ENCODE peak calls at places on chromosomes 12 and 14, in six cellular contexts. B is IMR-90, O is trophoblast cell, D is H9, G is H1, C is neuronal stem cell. W is an unnamed sample.

GRCh38 chr12:65666876-65667275 is 157.4 kb upstream of the HMGA2 start:
- DNase-seq in G (no peak), C (no peak), B (peak), D (no peak), O (no peak), W (peak)

GRCh38 chr14:74636424-74637183 is 24.6 kb upstream of the LTBP2 start:
- DNase-seq in B (no peak), C (no peak), D (no peak), O (no peak), G (no peak), W (peak)

GRCh38 chr14:100015251-100015655 is 50.0 kb upstream of the EVL start:
- DNase-seq in C (no peak), G (no peak), O (peak), D (no peak), B (peak), W (peak)

GRCh38 chr12:47190271-47190750 is 110.6 kb upstream of the AMIGO2 start:
- DNase-seq in G (no peak), D (no peak), C (no peak), O (peak), B (peak), W (no peak)

GRCh38 chr14:90444077-90444696 is 47.4 kb downstream of the CALM1 start:
- DNase-seq in C (no peak), B (no peak), D (no peak), G (no peak), O (peak), W (no peak)

GRCh38 chr14:48398675-48399282 is 723.4 kb upstream of the MDGA2 start:
- DNase-seq in B (peak), O (peak), D (no peak), G (no peak), C (peak), W (peak)

GRCh38 chr12:51822956-51823355 is 25.6 kb downstream of the FIGNL2 start:
- DNase-seq in G (no peak), B (no peak), D (no peak), C (no peak), O (peak), W (no peak)

GRCh38 chr14:35336171-35337073 is 44.2 kb downstream of the PSMA6 start:
- DNase-seq in C (no peak), B (peak), G (peak), O (peak), D (peak), W (peak)

GRCh38 chr14:25400607-25401206 is 350.8 kb upstream of the STXBP6 start:
- DNase-seq in D (peak), B (peak), O (peak), C (peak), G (peak), W (peak)

GRCh38 chr12:60995256-60995825 is 1264.9 kb upstream of the USP15 start:
- DNase-seq in B (no peak), D (no peak), O (peak), G (no peak), C (no peak), W (no peak)

GRCh38 chr14:71355324-71356201 is 448.3 kb downstream of the PCNX1 start:
- DNase-seq in O (peak), D (no peak), B (peak), G (no peak), C (no peak), W (no peak)

GRCh38 chr14:100022772-100023451 is 42.3 kb upstream of the EVL start:
- DNase-seq in G (no peak), O (peak), B (peak), D (no peak), C (no peak), W (peak)

GRCh38 chr12:29350080-29350479 is 30.9 kb downstream of the ERGIC2 start:
- DNase-seq in D (no peak), C (no peak), G (no peak), B (peak), O (no peak), W (peak)

GRCh38 chr14:23061995-23062394 is 4.7 kb upstream of the CDH24 start:
- DNase-seq in D (no peak), B (peak), O (peak), C (no peak), G (no peak), W (peak)

GRCh38 chr12:116803018-116803736 is 65.1 kb downstream of the RNFT2 start:
- DNase-seq in B (no peak), O (no peak), C (no peak), D (no peak), G (no peak), W (no peak)

GRCh38 chr12:113727651-113728061 is 238.5 kb downstream of the RBM19 start:
- DNase-seq in C (no peak), D (no peak), B (peak), G (no peak), O (peak), W (no peak)

GRCh38 chr12:113723631-113724030 is 242.5 kb downstream of the RBM19 start:
- DNase-seq in G (no peak), B (no peak), O (no peak), C (no peak), D (no peak), W (no peak)

GRCh38 chr12:113724703-113725556 is 241.2 kb downstream of the RBM19 start:
- DNase-seq in C (no peak), D (no peak), G (no peak), B (no peak), O (no peak), W (no peak)

GRCh38 chr12:113725557-113725876 is 240.6 kb downstream of the RBM19 start:
- DNase-seq in G (no peak), B (no peak), D (no peak), O (no peak), C (no peak), W (no peak)

DNA sequence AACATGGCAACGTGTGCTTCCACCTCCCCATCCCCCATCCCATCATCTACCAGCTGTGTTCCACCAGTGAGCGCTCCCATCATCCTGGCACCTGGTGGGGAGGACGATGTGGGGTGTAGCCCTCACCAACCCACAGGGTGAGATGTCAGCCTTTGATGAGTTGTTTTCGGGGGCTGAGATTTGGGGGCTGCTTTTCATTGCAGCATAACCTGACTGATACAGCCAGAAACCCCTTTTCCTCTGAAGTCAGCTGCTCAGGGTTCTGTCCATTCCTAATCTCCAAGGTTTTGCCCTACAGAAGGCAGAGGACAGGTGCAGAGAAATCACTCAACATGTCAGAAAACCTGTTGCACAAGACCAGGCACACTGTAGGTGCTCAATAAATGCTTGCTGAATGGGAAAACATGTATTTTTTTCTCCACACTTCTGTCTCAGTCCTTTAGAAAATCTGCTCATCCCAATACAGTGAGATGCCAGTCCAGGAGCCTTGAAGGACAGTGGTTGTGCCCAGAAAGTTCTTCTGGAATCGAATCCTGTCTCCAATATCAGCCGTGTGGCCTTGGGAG is 239.8 kb downstream of the RBM19 start:
- DNase-seq in D (no peak), C (no peak), G (no peak), B (no peak), O (no peak), W (no peak)
- H2BK5ac ChIP-seq in D (no peak), C (no peak), G (no peak), B (no peak), O (no peak), W (no peak)

GRCh38 chr12:90959538-90960139 is 4.7 kb upstream of the CCER1 start:
- DNase-seq in G (no peak), O (peak), B (peak), D (no peak), C (peak), W (peak)
- H4K91ac ChIP-seq in G (no peak), O (no peak), B (no peak), D (no peak), C (no peak), W (no peak)

GRCh38 chr12:120364487-120364886 is 4.5 kb downstream of the MSI1 start:
- DNase-seq in O (no peak), G (no peak), C (no peak), D (no peak), B (no peak), W (no peak)

GRCh38 chr12:120362516-120363273 is 6.3 kb downstream of the MSI1 start:
- DNase-seq in B (no peak), C (no peak), D (no peak), G (no peak), O (no peak), W (no peak)

GRCh38 chr12:120359159-120359527 is 9.8 kb downstream of the MSI1 start:
- DNase-seq in O (no peak), G (no peak), D (no peak), C (no peak), B (no peak), W (no peak)

GRCh38 chr12:120363274-120363855 is 5.6 kb downstream of the MSI1 start:
- DNase-seq in B (no peak), C (no peak), G (no peak), D (no peak), O (no peak), W (no peak)

DNA sequence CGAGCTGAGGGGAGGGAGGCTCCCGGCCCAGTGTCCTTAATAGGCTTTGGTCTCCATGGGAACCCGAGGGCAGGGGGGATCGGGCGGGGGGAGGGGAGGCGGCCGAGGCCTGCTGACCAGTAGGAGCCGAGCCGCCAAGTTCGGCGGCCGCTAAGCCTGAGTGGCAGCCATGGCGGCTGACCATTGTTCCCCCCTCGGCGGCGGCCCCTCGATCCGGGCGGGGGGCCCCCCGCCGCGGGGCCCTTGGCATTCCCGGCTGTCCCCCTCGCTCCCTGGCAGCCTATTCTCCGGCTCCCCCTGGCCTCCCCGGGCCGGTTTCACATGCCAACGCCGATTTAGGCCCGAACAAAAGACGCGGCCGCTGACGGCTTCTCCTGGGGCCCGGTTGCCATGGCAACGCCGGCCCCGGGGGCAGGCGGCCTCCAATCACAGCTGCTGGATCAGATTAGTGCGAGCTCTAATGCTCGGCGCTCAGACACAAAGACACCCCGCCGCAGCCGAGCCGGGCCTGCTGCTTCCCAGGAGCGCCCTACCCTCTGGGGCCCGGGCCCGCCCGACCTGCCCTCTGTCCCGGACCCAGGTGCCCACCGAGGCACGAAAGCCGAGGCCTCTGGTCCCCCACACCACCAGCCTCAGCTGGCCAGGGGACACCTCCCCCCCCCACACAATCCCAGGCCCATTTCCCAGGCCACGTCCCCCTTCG is 7.3 kb downstream of the MSI1 start:
- DNase-seq in O (peak), G (peak), B (peak), C (peak), D (peak), W (peak)
- H2BK5ac ChIP-seq in O (peak), G (peak), B (no peak), C (peak), D (no peak), W (no peak)

DNA sequence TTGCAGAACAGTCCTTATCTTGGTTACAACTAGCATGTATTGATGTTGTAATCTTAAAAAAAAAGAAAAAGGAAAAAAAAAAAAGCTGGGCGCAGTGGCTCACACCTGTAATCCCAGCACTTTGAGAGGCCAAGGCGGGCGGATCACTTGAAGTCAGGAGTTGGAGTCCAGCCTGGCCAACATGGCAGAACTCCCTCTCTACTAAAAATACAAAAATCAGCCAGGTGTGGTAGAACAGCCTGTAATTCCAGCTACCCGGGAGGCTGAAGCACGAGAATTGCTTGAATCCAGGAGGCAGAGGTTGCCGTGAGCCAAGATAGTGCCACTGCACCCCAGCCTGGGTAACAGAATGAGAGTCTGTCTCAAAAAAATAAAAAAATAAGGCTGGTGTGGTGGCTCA is 25.6 kb upstream of the TEAD4 start:
- DNase-seq in B (no peak), G (no peak), C (no peak), D (no peak), O (no peak), W (no peak)
- H4K91ac ChIP-seq in B (no peak), G (no peak), C (no peak), D (no peak), O (no peak), W (no peak)

DNA sequence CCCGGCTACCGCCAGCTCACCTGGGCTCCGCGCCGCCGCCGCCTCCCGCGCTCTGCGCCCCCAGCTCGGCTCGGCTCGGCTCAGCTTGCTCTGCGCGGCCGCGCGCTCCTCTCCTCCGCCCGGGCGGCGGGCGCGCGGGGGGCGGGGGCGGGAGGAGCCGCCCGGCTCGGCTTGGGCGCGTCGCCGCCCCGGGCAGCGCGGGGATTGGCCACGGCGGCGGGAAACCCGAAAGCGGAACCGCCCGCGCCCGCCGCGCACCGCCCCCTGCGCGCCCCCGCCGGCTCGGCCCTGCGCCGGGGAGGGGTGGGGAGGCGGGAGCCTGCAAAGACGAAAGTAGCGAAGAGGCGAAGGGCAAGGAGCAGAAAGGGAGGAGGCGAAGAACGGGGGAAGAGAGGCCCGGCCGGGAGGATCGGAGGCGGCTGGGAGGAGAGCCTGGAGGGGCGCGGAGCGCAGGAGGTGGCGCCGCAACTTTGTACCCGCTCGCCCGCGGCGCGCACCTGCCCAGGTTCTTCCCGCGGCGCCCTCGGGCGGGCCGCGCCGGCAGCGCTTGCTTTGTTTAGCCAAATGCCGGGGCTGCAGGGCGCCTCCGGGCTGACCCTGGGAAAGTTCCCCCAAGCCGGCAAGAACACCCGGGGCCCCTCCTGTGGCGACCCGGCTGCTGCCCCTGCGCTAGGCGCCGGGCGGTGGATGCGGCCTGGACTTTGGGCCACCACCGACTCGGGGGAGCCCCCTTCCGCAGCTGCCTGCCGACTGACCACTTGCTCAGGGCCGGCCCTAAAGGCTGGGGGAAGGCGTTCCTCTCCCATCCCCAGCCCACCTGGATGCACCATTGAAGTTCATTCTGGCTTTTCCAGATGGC is at the start of gene CAMKK2:
- DNase-seq in G (peak), B (peak), D (peak), C (peak), O (peak), W (peak)
- H2BK5ac ChIP-seq in G (peak), B (peak), D (no peak), C (peak), O (peak), W (no peak)